ENCODE peak calls at places on chromosomes 12 and 14, in six cellular contexts. B is esophagus squamous epithelium, R is aorta, Z is stomach, G is GM23248, V is pancreas. A is an unnamed sample.

GRCh38 chr14:56338674-56339073 is 220.5 kb downstream of the PELI2 start:
- DNase-seq in B (no peak), R (no peak), Z (no peak), G (no peak), V (no peak), A (no peak)

GRCh38 chr14:71448431-71449315 is 483.6 kb upstream of the RGS6 start:
- DNase-seq in B (no peak), R (no peak), Z (no peak), G (no peak), V (peak; percentile 47), A (no peak)

GRCh38 chr14:74898694-74899093 is 17.0 kb downstream of the DLST start:
- DNase-seq in B (no peak), R (no peak), Z (no peak), G (no peak), V (no peak), A (no peak)

GRCh38 chr12:27785882-27786570 is 6.0 kb upstream of the MANSC4 start:
- DNase-seq in B (no peak), R (no peak), Z (no peak), G (peak; percentile 71), V (no peak), A (no peak)

GRCh38 chr12:131260970-131261369 is 307.3 kb downstream of the ADGRD1 start:
- DNase-seq in B (no peak), R (no peak), Z (no peak), G (no peak), V (no peak), A (no peak)

GRCh38 chr12:51359851-51360250 is 13.4 kb upstream of the CELA1 start:
- DNase-seq in B (no peak), R (no peak), Z (no peak), G (peak; percentile 42), V (no peak), A (no peak)

GRCh38 chr14:76133103-76133502 is 18.6 kb upstream of the GPATCH2L start:
- DNase-seq in B (no peak), R (no peak), Z (no peak), G (peak; percentile 47), V (no peak), A (no peak)

GRCh38 chr14:29709490-29709889 is 218.2 kb downstream of the PRKD1 start:
- DNase-seq in B (no peak), R (no peak), Z (no peak), G (peak; percentile 38), V (no peak), A (no peak)

GRCh38 chr14:103528158-103528511 is 861 bp upstream of the TRMT61A start:
- DNase-seq in B (no peak), R (no peak), Z (peak; percentile 49), G (peak; percentile 64), V (no peak), A (no peak)

GRCh38 chr12:63869656-63870055 is 25.2 kb downstream of the SRGAP1 start:
- DNase-seq in B (no peak), R (no peak), Z (no peak), G (no peak), V (no peak), A (no peak)

GRCh38 chr12:93323625-93324165 is 54.0 kb upstream of the NUDT4 start:
- DNase-seq in B (no peak), R (no peak), Z (no peak), G (peak; percentile 61), V (no peak), A (no peak)

GRCh38 chr14:53715390-53715730 is 241.3 kb downstream of the BMP4 start:
- DNase-seq in B (no peak), R (no peak), Z (no peak), G (peak; percentile 59), V (no peak), A (no peak)

GRCh38 chr14:104724407-104724980 is 465 bp downstream of the ADSS1 start:
- DNase-seq in B (no peak), R (peak; percentile 80), Z (peak; percentile 53), G (peak; percentile 43), V (peak; percentile 55), A (no peak)

GRCh38 chr12:124429535-124429934 is 134.6 kb downstream of the RFLNA start:
- DNase-seq in B (no peak), R (no peak), Z (no peak), G (no peak), V (no peak), A (no peak)

GRCh38 chr12:1719139-1719538 is 28.3 kb downstream of the ADIPOR2 start:
- DNase-seq in B (no peak), R (no peak), Z (no peak), G (peak; percentile 8), V (no peak), A (no peak)

GRCh38 chr12:104699489-104700194 is 242.9 kb downstream of the CHST11 start:
- DNase-seq in B (no peak), R (no peak), Z (no peak), G (peak; percentile 62), V (no peak), A (no peak)

GRCh38 chr14:89540009-89540829 is 123.2 kb upstream of the FOXN3 start:
- DNase-seq in B (no peak), R (no peak), Z (no peak), G (peak; percentile 31), V (peak; percentile 46), A (no peak)
- H3K27ac ChIP-seq in B (no peak overlapping the region), R (no peak overlapping the region), Z (no peak overlapping the region), G (peak overlapping the region; percentile 73), V (peak overlapping the region; percentile 53), A (no peak overlapping the region)

GRCh38 chr12:115932073-115932472 is 345.4 kb downstream of the MED13L start:
- DNase-seq in B (no peak), R (no peak), Z (no peak), G (no peak), V (no peak), A (no peak)
- H3K4me3 ChIP-seq in B (no peak overlapping the region), R (no peak overlapping the region), Z (no peak overlapping the region), G (no peak overlapping the region), V (no peak overlapping the region), A (no peak overlapping the region)

GRCh38 chr12:69534389-69534822 is 50.9 kb upstream of the CCT2 start:
- DNase-seq in B (peak; percentile 9), R (peak; percentile 82), Z (no peak), G (peak; percentile 99), V (peak; percentile 17), A (peak; percentile 57)
- H3K27ac ChIP-seq in B (no peak overlapping the region), R (no peak overlapping the region), Z (peak overlapping the region; percentile 44), G (peak overlapping the region; percentile 82), V (peak overlapping the region; percentile 36), A (peak overlapping the region; percentile 86)

GRCh38 chr12:122889658-122890561 is 6.0 kb downstream of the VPS37B start:
- DNase-seq in B (no peak), R (no peak), Z (no peak), G (no peak), V (no peak), A (no peak)

GRCh38 chr12:122888232-122888752 is 7.6 kb downstream of the VPS37B start:
- DNase-seq in B (no peak), R (no peak), Z (peak; percentile 86), G (peak; percentile 56), V (peak; percentile 88), A (no peak)

GRCh38 chr12:122886851-122887816 is 8.8 kb downstream of the VPS37B start:
- DNase-seq in B (no peak), R (no peak), Z (peak; percentile 46), G (peak; percentile 56), V (no peak), A (no peak)

GRCh38 chr12:122886161-122886560 is 9.8 kb downstream of the VPS37B start:
- DNase-seq in B (no peak), R (no peak), Z (peak; percentile 5), G (no peak), V (no peak), A (no peak)

DNA sequence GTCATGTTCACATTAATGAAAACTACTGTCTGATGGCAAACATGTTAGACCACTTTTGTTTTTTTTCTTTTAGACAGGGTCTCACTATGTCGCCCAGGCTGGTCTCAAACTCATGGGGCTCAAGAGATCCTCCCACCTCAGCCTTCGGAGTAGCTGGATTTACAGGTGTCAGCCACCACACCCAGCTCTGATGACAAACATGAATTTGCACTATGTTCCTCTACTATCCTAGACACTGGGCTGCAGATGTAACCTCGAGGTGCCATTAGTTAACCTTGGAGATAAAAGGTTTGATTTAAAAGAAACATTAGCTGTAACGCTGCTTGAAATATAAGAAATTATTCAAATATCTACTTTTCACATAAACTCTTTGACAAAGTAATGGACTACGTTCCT is 8.1 kb downstream of the VPS37B start:
- DNase-seq in B (no peak), R (no peak), Z (no peak), G (no peak), V (no peak), A (no peak)
- H3K4me3 ChIP-seq in B (no peak overlapping the region), R (no peak overlapping the region), Z (no peak overlapping the region), G (no peak overlapping the region), V (no peak overlapping the region), A (no peak overlapping the region)

GRCh38 chr12:108806350-108806749 is 51.0 kb downstream of the SSH1 start:
- DNase-seq in B (no peak), R (peak; percentile 29), Z (no peak), G (peak; percentile 13), V (no peak), A (no peak)

GRCh38 chr12:108805136-108805535 is 52.2 kb downstream of the SSH1 start:
- DNase-seq in B (no peak), R (no peak), Z (no peak), G (peak; percentile 85), V (no peak), A (no peak)

GRCh38 chr12:108803428-108804105 is 53.8 kb downstream of the SSH1 start:
- DNase-seq in B (no peak), R (peak; percentile 79), Z (peak; percentile 80), G (peak; percentile 95), V (peak; percentile 79), A (peak; percentile 96)

GRCh38 chr12:108802666-108803036 is 54.7 kb downstream of the SSH1 start:
- DNase-seq in B (no peak), R (no peak), Z (no peak), G (peak; percentile 57), V (no peak), A (no peak)

GRCh38 chr12:108804361-108804949 is 52.9 kb downstream of the SSH1 start:
- DNase-seq in B (no peak), R (peak; percentile 81), Z (no peak), G (peak; percentile 91), V (no peak), A (no peak)
- H3K27ac ChIP-seq in B (peak overlapping the region; percentile 69), R (peak overlapping the region; percentile 98), Z (peak overlapping the region; percentile 86), G (peak overlapping the region; percentile 97), V (peak overlapping the region; percentile 14), A (peak overlapping the region; percentile 84)

GRCh38 chr12:132710062-132710421 is 600 bp upstream of the PGAM5 start:
- DNase-seq in B (no peak), R (no peak), Z (no peak), G (peak; percentile 47), V (no peak), A (no peak)

GRCh38 chr12:132713123-132713522 is 2.5 kb downstream of the PGAM5 start:
- DNase-seq in B (no peak), R (no peak), Z (no peak), G (no peak), V (no peak), A (no peak)

GRCh38 chr12:132710422-132711168 is at the start of gene PGAM5:
- DNase-seq in B (peak; percentile 38), R (peak; percentile 86), Z (peak; percentile 93), G (peak; percentile 92), V (peak; percentile 90), A (peak; percentile 45)

GRCh38 chr12:132708150-132708549 is 2.5 kb upstream of the PGAM5 start:
- DNase-seq in B (no peak), R (no peak), Z (no peak), G (no peak), V (no peak), A (no peak)

GRCh38 chr12:132711169-132711843 is 664 bp downstream of the PGAM5 start:
- DNase-seq in B (no peak), R (no peak), Z (peak; percentile 34), G (peak; percentile 67), V (no peak), A (no peak)
- H3K4me3 ChIP-seq in B (peak overlapping the region; percentile 56), R (peak overlapping the region; percentile 88), Z (peak overlapping the region; percentile 81), G (peak overlapping the region; percentile 91), V (peak overlapping the region; percentile 58), A (peak overlapping the region; percentile 90)

A was measured in tibial nerve.